ENCODE peak calls at places on chromosomes 3 and 15, in eight cellular contexts. I is GM12864, X is Panc1, Z is HepG2, W is HFF-Myc, D is psoas muscle, Q is lung, O is IMR-90. N is an unnamed sample.

GRCh38 chr3:15631426-15632211 is 30.1 kb downstream of the BTD start:
- DNase-seq in I (no peak), X (no peak), Z (no peak), W (no peak), D (no peak), Q (no peak), O (peak), N (no peak)

GRCh38 chr3:30347679-30348216 is 258.7 kb upstream of the TGFBR2 start:
- DNase-seq in I (peak), X (peak), Z (peak), W (peak), D (no peak), Q (no peak), O (peak), N (peak)

GRCh38 chr3:189071452-189071851 is 100.3 kb upstream of the TPRG1 start:
- DNase-seq in I (no peak), X (no peak), Z (no peak), W (no peak), D (no peak), Q (no peak), O (no peak), N (no peak)

GRCh38 chr3:108804437-108804836 is 18.1 kb upstream of the TRAT1 start:
- DNase-seq in I (no peak), X (no peak), Z (no peak), W (no peak), D (no peak), Q (no peak), O (no peak), N (no peak)

GRCh38 chr3:142723665-142723967 is 218 bp upstream of the TRPC1 start:
- DNase-seq in I (no peak), X (no peak), Z (no peak), W (no peak), D (no peak), Q (no peak), O (no peak), N (no peak)

GRCh38 chr3:146390967-146391366 is 78.4 kb downstream of the PLSCR2 start:
- DNase-seq in I (no peak), X (no peak), Z (no peak), W (peak), D (no peak), Q (no peak), O (peak), N (peak)

GRCh38 chr3:139281096-139281495 is 62.7 kb upstream of the MRPS22 start:
- DNase-seq in I (no peak), X (no peak), Z (no peak), W (no peak), D (peak), Q (no peak), O (no peak), N (no peak)

GRCh38 chr3:135629696-135630408 is 335.7 kb upstream of the PPP2R3A start:
- DNase-seq in I (no peak), X (no peak), Z (no peak), W (no peak), D (no peak), Q (no peak), O (no peak), N (no peak)

GRCh38 chr3:42763023-42763422 is 10.0 kb downstream of the CCDC13 start:
- DNase-seq in I (no peak), X (no peak), Z (no peak), W (no peak), D (no peak), Q (peak), O (peak), N (no peak)

GRCh38 chr3:194340757-194341400 is 10.2 kb downstream of the CPN2 start:
- DNase-seq in I (no peak), X (no peak), Z (no peak), W (no peak), D (no peak), Q (no peak), O (no peak), N (no peak)

GRCh38 chr15:74208901-74209559 is 6.4 kb upstream of the STRA6 start:
- DNase-seq in I (no peak), X (no peak), Z (peak), W (no peak), D (no peak), Q (no peak), O (peak), N (no peak)

GRCh38 chr3:4570840-4571621 is 77.9 kb downstream of the ITPR1 start:
- DNase-seq in I (no peak), X (no peak), Z (peak), W (no peak), D (no peak), Q (no peak), O (no peak), N (no peak)

GRCh38 chr3:138180375-138181029 is 5.8 kb upstream of the DBR1 start:
- DNase-seq in I (no peak), X (no peak), Z (peak), W (no peak), D (no peak), Q (no peak), O (peak), N (no peak)

GRCh38 chr3:12242772-12243171 is 46.1 kb upstream of the PPARG start:
- DNase-seq in I (no peak), X (no peak), Z (no peak), W (no peak), D (no peak), Q (no peak), O (no peak), N (no peak)

GRCh38 chr3:128484404-128485282 is 8.4 kb downstream of the GATA2 start:
- DNase-seq in I (no peak), X (no peak), Z (no peak), W (no peak), D (peak), Q (no peak), O (no peak), N (no peak)

GRCh38 chr15:101258238-101259144 is 6.6 kb upstream of the CHSY1 start:
- DNase-seq in I (peak), X (peak), Z (peak), W (peak), D (no peak), Q (no peak), O (peak), N (no peak)

GRCh38 chr3:186757214-186757613 is 26.2 kb upstream of the EIF4A2 start:
- DNase-seq in I (no peak), X (no peak), Z (no peak), W (no peak), D (no peak), Q (no peak), O (no peak), N (no peak)

GRCh38 chr15:52624262-52624661 is 54.9 kb downstream of the ATOSA start:
- DNase-seq in I (no peak), X (no peak), Z (peak), W (no peak), D (no peak), Q (no peak), O (no peak), N (no peak)

GRCh38 chr3:128455116-128455515 is 11.6 kb downstream of the DNAJB8 start:
- DNase-seq in I (no peak), X (no peak), Z (no peak), W (no peak), D (no peak), Q (no peak), O (no peak), N (no peak)

GRCh38 chr15:99466701-99467337 is 99.0 kb upstream of the MEF2A start:
- DNase-seq in I (no peak), X (no peak), Z (no peak), W (no peak), D (no peak), Q (no peak), O (no peak), N (no peak)

GRCh38 chr3:16978234-16978920 is 93.6 kb downstream of the PLCL2 start:
- DNase-seq in I (no peak), X (no peak), Z (no peak), W (no peak), D (no peak), Q (no peak), O (peak), N (no peak)

GRCh38 chr3:5160926-5161858 is 26.3 kb upstream of the EDEM1 start:
- DNase-seq in I (no peak), X (no peak), Z (no peak), W (no peak), D (no peak), Q (peak), O (no peak), N (no peak)

GRCh38 chr3:119181765-119182164 is 8.4 kb downstream of the UPK1B start:
- DNase-seq in I (no peak), X (no peak), Z (no peak), W (no peak), D (no peak), Q (no peak), O (no peak), N (no peak)

GRCh38 chr3:122986790-122987189 is 40.8 kb downstream of the SEMA5B start:
- DNase-seq in I (no peak), X (no peak), Z (no peak), W (no peak), D (no peak), Q (no peak), O (no peak), N (no peak)

DNA sequence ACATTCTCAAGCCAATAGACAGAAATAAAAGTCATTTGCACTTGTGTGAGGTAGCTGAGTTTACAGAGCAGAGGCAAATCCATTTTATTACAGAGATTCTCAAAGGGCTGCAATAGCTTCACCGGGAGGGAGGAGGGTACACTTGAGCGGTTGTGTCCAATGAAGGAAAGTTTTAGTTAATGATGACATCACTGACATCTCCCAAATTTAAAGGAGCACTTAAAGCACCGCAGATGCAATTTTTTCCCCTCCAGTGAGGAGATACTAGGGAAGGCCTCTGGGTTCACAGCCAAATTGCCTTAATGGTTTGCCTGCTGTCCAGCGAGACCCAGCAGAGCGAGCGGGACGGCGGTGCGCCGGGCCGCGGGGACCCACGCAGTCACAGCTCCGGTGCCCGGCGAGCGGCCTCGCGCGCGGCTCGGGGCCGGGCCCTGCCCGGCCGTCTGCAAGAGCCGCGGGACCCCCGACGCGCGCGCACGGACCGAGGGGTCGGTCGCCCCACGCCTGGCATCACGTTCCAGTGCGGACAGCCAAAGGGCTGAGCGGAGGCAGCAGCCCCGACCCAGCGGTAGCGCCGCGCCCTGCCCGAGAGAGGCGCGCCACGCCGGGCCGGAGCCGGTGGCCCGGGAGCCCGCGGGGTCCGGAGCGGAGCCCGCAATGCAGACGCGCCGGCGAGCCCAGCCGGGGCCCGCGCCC is 160.5 kb upstream of the CHRNA7 start:
- DNase-seq in I (no peak), X (no peak), Z (no peak), W (no peak), D (peak), Q (no peak), O (no peak), N (no peak)
- H3K4me3 ChIP-seq in I (peak), X (peak), Z (no peak), W (no peak), D (peak), Q (peak), O (peak), N (peak)

GRCh38 chr3:134363381-134363755 is 10.9 kb downstream of the AMOTL2 start:
- DNase-seq in I (no peak), X (no peak), Z (no peak), W (no peak), D (no peak), Q (no peak), O (no peak), N (no peak)
- H3K4me3 ChIP-seq in I (no peak), X (no peak), Z (no peak), W (peak), D (peak), Q (no peak), O (no peak), N (peak)

GRCh38 chr3:101854608-101855304 is 5.4 kb downstream of the NFKBIZ start:
- DNase-seq in I (no peak), X (no peak), Z (peak), W (no peak), D (no peak), Q (no peak), O (no peak), N (no peak)
- H3K4me3 ChIP-seq in I (no peak), X (no peak), Z (no peak), W (no peak), D (no peak), Q (no peak), O (no peak), N (no peak)

GRCh38 chr3:98901465-98902174 is at the start of gene DCBLD2:
- DNase-seq in I (peak), X (peak), Z (peak), W (peak), D (peak), Q (peak), O (peak), N (peak)
- H3K4me3 ChIP-seq in I (peak), X (peak), Z (peak), W (peak), D (peak), Q (peak), O (peak), N (peak)

GRCh38 chr3:182268711-182269110 is 524.6 kb upstream of the ATP11B start:
- DNase-seq in I (no peak), X (no peak), Z (no peak), W (no peak), D (no peak), Q (no peak), O (no peak), N (no peak)
- H3K4me3 ChIP-seq in I (no peak), X (no peak), Z (no peak), W (no peak), D (no peak), Q (no peak), O (no peak), N (no peak)

DNA sequence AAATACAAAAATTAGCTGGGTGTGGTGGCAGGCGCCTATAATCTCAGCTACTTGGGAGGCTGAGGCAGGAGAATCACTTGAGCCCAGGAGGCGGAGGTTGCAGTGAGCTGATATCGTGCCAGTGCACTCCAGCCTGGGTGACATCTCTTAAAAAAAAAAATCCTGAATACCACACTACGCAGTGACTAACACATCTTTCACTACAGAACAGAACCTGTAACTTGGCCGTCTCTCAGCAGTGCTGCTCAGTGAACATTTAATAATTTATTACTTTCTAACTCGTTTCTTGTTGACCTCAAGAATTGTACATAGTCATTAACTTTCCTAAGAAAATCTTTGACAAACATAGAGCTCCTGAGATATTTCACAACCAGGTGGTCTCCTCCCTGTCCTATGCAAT is 3.8 kb downstream of the GREM1 start:
- DNase-seq in I (no peak), X (no peak), Z (no peak), W (no peak), D (no peak), Q (no peak), O (peak), N (no peak)
- H3K4me3 ChIP-seq in I (no peak), X (no peak), Z (no peak), W (no peak), D (no peak), Q (no peak), O (no peak), N (peak)

GRCh38 chr3:32374788-32375595 is 16.7 kb upstream of the CMTM7 start:
- DNase-seq in I (peak), X (peak), Z (peak), W (peak), D (no peak), Q (peak), O (peak), N (peak)

GRCh38 chr3:32373844-32374243 is 17.8 kb upstream of the CMTM7 start:
- DNase-seq in I (no peak), X (no peak), Z (no peak), W (no peak), D (no peak), Q (no peak), O (no peak), N (no peak)

GRCh38 chr3:32375596-32375930 is 16.1 kb upstream of the CMTM7 start:
- DNase-seq in I (no peak), X (no peak), Z (no peak), W (no peak), D (no peak), Q (no peak), O (no peak), N (no peak)

GRCh38 chr3:32372213-32372490 is 19.5 kb upstream of the CMTM7 start:
- DNase-seq in I (no peak), X (no peak), Z (no peak), W (no peak), D (no peak), Q (no peak), O (no peak), N (no peak)

DNA sequence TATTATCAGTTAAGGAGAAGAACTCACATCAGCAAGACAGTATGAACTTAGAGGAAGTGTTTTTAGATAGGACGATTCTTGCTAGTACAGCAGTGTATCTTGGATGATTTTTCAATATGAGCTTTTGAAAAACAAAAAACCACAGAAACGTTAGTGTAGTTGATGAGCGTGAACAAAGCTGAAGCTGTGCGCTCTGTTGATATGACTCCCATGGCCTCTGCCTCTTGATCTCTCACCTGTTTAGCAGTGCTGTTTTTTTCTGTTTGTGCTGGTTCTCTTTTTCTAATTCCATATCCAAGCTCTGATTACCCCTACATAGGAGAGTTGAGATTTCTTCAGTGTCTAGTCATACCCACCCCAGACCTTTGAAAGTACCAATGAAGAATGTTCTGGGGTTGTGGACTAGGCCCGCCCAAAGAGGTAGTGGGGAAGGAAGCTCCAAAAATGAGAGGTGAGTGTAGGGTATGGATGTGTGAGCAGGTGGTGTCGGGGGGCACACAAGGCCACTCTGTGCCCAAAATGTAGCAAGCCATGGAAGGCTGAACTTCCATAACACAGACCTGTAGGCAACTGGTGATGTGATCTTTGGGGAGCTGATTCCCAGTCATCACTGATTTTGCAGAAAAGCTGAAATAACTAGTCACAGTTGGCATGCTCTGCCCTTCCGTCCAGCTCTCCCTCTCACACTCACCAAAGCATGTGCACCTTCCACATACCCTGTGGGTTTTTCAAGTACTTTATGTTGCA is 20.0 kb upstream of the CMTM7 start:
- DNase-seq in I (no peak), X (no peak), Z (no peak), W (no peak), D (no peak), Q (no peak), O (no peak), N (no peak)
- H3K4me3 ChIP-seq in I (no peak), X (no peak), Z (no peak), W (no peak), D (no peak), Q (no peak), O (no peak), N (no peak)

GRCh38 chr3:71127052-71127451 is 456.5 kb downstream of the FOXP1 start:
- DNase-seq in I (no peak), X (no peak), Z (no peak), W (no peak), D (no peak), Q (no peak), O (no peak), N (no peak)
- H3K4me3 ChIP-seq in I (no peak), X (no peak), Z (no peak), W (no peak), D (peak), Q (no peak), O (no peak), N (no peak)